ENCODE peak calls at places on chromosomes 13 and 19, in four cellular contexts. One of them, this sample, is unnamed.

GRCh38 chr19:8370176-8371010 is 6.4 kb downstream of the ANGPTL4 start:
- DNase-seq in EL: no peak
- DNase-seq in stimulated activated CD8-positive, alpha-beta memory T cell treated with anti-CD3 and anti-CD28 coated beads, Interleukin-12 subunit alpha, Interleukin-12 subunit beta, amount 100 ng/mL, for 4 hours: no peak
- DNase-seq in T-cell: no peak
- DNase-seq in this sample: no peak

GRCh38 chr19:55118401-55118991 is 1.1 kb upstream of the PPP1R12C start:
- DNase-seq in stimulated activated CD8-positive, alpha-beta memory T cell treated with anti-CD3 and anti-CD28 coated beads, Interleukin-12 subunit alpha, Interleukin-12 subunit beta, amount 100 ng/mL, for 4 hours: no peak
- DNase-seq in T-cell: no peak
- DNase-seq in EL: no peak
- DNase-seq in this sample: no peak

GRCh38 chr19:10018786-10019185 is 5.5 kb downstream of the RDH8 start:
- DNase-seq in stimulated activated CD8-positive, alpha-beta memory T cell treated with anti-CD3 and anti-CD28 coated beads, Interleukin-12 subunit alpha, Interleukin-12 subunit beta, amount 100 ng/mL, for 4 hours: no peak
- DNase-seq in T-cell: no peak
- DNase-seq in EL: no peak
- DNase-seq in this sample: no peak

GRCh38 chr19:932647-933552 is 7.1 kb downstream of the ARID3A start:
- DNase-seq in EL: peak; percentile 98
- DNase-seq in stimulated activated CD8-positive, alpha-beta memory T cell treated with anti-CD3 and anti-CD28 coated beads, Interleukin-12 subunit alpha, Interleukin-12 subunit beta, amount 100 ng/mL, for 4 hours: no peak
- DNase-seq in T-cell: no peak
- DNase-seq in this sample: peak; percentile 37

GRCh38 chr13:75384881-75385707 is 96.9 kb downstream of the TBC1D4 start:
- DNase-seq in stimulated activated CD8-positive, alpha-beta memory T cell treated with anti-CD3 and anti-CD28 coated beads, Interleukin-12 subunit alpha, Interleukin-12 subunit beta, amount 100 ng/mL, for 4 hours: no peak
- DNase-seq in EL: no peak
- DNase-seq in T-cell: no peak
- DNase-seq in this sample: no peak

GRCh38 chr19:3458229-3458555 is 22.1 kb downstream of the SMIM24 start:
- DNase-seq in EL: no peak
- DNase-seq in stimulated activated CD8-positive, alpha-beta memory T cell treated with anti-CD3 and anti-CD28 coated beads, Interleukin-12 subunit alpha, Interleukin-12 subunit beta, amount 100 ng/mL, for 4 hours: no peak
- DNase-seq in T-cell: no peak
- DNase-seq in this sample: no peak

GRCh38 chr19:6790194-6791128 is 18.0 kb downstream of the VAV1 start:
- DNase-seq in stimulated activated CD8-positive, alpha-beta memory T cell treated with anti-CD3 and anti-CD28 coated beads, Interleukin-12 subunit alpha, Interleukin-12 subunit beta, amount 100 ng/mL, for 4 hours: no peak
- DNase-seq in T-cell: no peak
- DNase-seq in EL: no peak
- DNase-seq in this sample: no peak

GRCh38 chr19:39428309-39429112 is 7.2 kb downstream of the RPS16 start:
- DNase-seq in EL: peak; percentile 90
- DNase-seq in stimulated activated CD8-positive, alpha-beta memory T cell treated with anti-CD3 and anti-CD28 coated beads, Interleukin-12 subunit alpha, Interleukin-12 subunit beta, amount 100 ng/mL, for 4 hours: no peak
- DNase-seq in T-cell: no peak
- DNase-seq in this sample: peak; percentile 79

GRCh38 chr13:38979891-38980627 is 10.6 kb downstream of the STOML3 start:
- DNase-seq in T-cell: no peak
- DNase-seq in EL: no peak
- DNase-seq in stimulated activated CD8-positive, alpha-beta memory T cell treated with anti-CD3 and anti-CD28 coated beads, Interleukin-12 subunit alpha, Interleukin-12 subunit beta, amount 100 ng/mL, for 4 hours: no peak
- DNase-seq in this sample: no peak

GRCh38 chr19:54256250-54257115 is 590 bp downstream of the LILRB5 start:
- DNase-seq in EL: no peak
- DNase-seq in T-cell: no peak
- DNase-seq in stimulated activated CD8-positive, alpha-beta memory T cell treated with anti-CD3 and anti-CD28 coated beads, Interleukin-12 subunit alpha, Interleukin-12 subunit beta, amount 100 ng/mL, for 4 hours: no peak
- DNase-seq in this sample: no peak

GRCh38 chr19:57903298-57904174 is 12.9 kb downstream of the ZNF417 start:
- DNase-seq in T-cell: no peak
- DNase-seq in stimulated activated CD8-positive, alpha-beta memory T cell treated with anti-CD3 and anti-CD28 coated beads, Interleukin-12 subunit alpha, Interleukin-12 subunit beta, amount 100 ng/mL, for 4 hours: no peak
- DNase-seq in EL: peak; percentile 32
- DNase-seq in this sample: no peak

GRCh38 chr13:78875792-78876580 is 217.0 kb upstream of the OBI1 start:
- DNase-seq in stimulated activated CD8-positive, alpha-beta memory T cell treated with anti-CD3 and anti-CD28 coated beads, Interleukin-12 subunit alpha, Interleukin-12 subunit beta, amount 100 ng/mL, for 4 hours: no peak
- DNase-seq in T-cell: no peak
- DNase-seq in EL: no peak
- DNase-seq in this sample: no peak

GRCh38 chr13:110421696-110422395 is 114.8 kb downstream of the COL4A2 start:
- DNase-seq in EL: peak; percentile 78
- DNase-seq in T-cell: no peak
- DNase-seq in stimulated activated CD8-positive, alpha-beta memory T cell treated with anti-CD3 and anti-CD28 coated beads, Interleukin-12 subunit alpha, Interleukin-12 subunit beta, amount 100 ng/mL, for 4 hours: no peak
- DNase-seq in this sample: peak; percentile 100

GRCh38 chr13:28059214-28059613 is 41.2 kb downstream of the FLT3 start:
- DNase-seq in T-cell: no peak
- DNase-seq in stimulated activated CD8-positive, alpha-beta memory T cell treated with anti-CD3 and anti-CD28 coated beads, Interleukin-12 subunit alpha, Interleukin-12 subunit beta, amount 100 ng/mL, for 4 hours: no peak
- DNase-seq in EL: peak; percentile 34
- DNase-seq in this sample: no peak

GRCh38 chr19:35518313-35518712 is 4.9 kb upstream of the DMKN start:
- DNase-seq in T-cell: no peak
- DNase-seq in stimulated activated CD8-positive, alpha-beta memory T cell treated with anti-CD3 and anti-CD28 coated beads, Interleukin-12 subunit alpha, Interleukin-12 subunit beta, amount 100 ng/mL, for 4 hours: no peak
- DNase-seq in EL: peak; percentile 96
- DNase-seq in this sample: peak; percentile 73

GRCh38 chr13:112012705-112013085 is 54.3 kb upstream of the SOX1 start:
- DNase-seq in stimulated activated CD8-positive, alpha-beta memory T cell treated with anti-CD3 and anti-CD28 coated beads, Interleukin-12 subunit alpha, Interleukin-12 subunit beta, amount 100 ng/mL, for 4 hours: no peak
- DNase-seq in EL: no peak
- DNase-seq in T-cell: no peak
- DNase-seq in this sample: no peak

GRCh38 chr19:44657211-44657921 is 13.7 kb downstream of the PVR start:
- DNase-seq in T-cell: peak; percentile 53
- DNase-seq in stimulated activated CD8-positive, alpha-beta memory T cell treated with anti-CD3 and anti-CD28 coated beads, Interleukin-12 subunit alpha, Interleukin-12 subunit beta, amount 100 ng/mL, for 4 hours: peak; percentile 43
- DNase-seq in EL: peak; percentile 69
- DNase-seq in this sample: peak; percentile 63

GRCh38 chr19:33947565-33947964 is 150.9 kb downstream of the KCTD15 start:
- DNase-seq in stimulated activated CD8-positive, alpha-beta memory T cell treated with anti-CD3 and anti-CD28 coated beads, Interleukin-12 subunit alpha, Interleukin-12 subunit beta, amount 100 ng/mL, for 4 hours: no peak
- DNase-seq in EL: peak; percentile 4
- DNase-seq in T-cell: no peak
- DNase-seq in this sample: no peak

GRCh38 chr13:61255035-61255796 is 160.4 kb downstream of the PCDH20 start:
- DNase-seq in stimulated activated CD8-positive, alpha-beta memory T cell treated with anti-CD3 and anti-CD28 coated beads, Interleukin-12 subunit alpha, Interleukin-12 subunit beta, amount 100 ng/mL, for 4 hours: no peak
- DNase-seq in EL: no peak
- DNase-seq in T-cell: no peak
- DNase-seq in this sample: no peak

GRCh38 chr19:4803736-4804695 is 12.5 kb downstream of the FEM1A start:
- DNase-seq in stimulated activated CD8-positive, alpha-beta memory T cell treated with anti-CD3 and anti-CD28 coated beads, Interleukin-12 subunit alpha, Interleukin-12 subunit beta, amount 100 ng/mL, for 4 hours: peak; percentile 30
- DNase-seq in T-cell: peak; percentile 52
- DNase-seq in EL: peak; percentile 56
- DNase-seq in this sample: peak; percentile 61

GRCh38 chr13:38223093-38223492 is 126.6 kb upstream of the UFM1 start:
- DNase-seq in stimulated activated CD8-positive, alpha-beta memory T cell treated with anti-CD3 and anti-CD28 coated beads, Interleukin-12 subunit alpha, Interleukin-12 subunit beta, amount 100 ng/mL, for 4 hours: no peak
- DNase-seq in T-cell: no peak
- DNase-seq in EL: peak; percentile 47
- DNase-seq in this sample: no peak

GRCh38 chr13:58134012-58134411 is 502.5 kb downstream of the PCDH17 start:
- DNase-seq in stimulated activated CD8-positive, alpha-beta memory T cell treated with anti-CD3 and anti-CD28 coated beads, Interleukin-12 subunit alpha, Interleukin-12 subunit beta, amount 100 ng/mL, for 4 hours: no peak
- DNase-seq in T-cell: no peak
- DNase-seq in EL: no peak
- DNase-seq in this sample: no peak

GRCh38 chr19:35077411-35078223 is 36.1 kb downstream of the HPN start:
- DNase-seq in EL: no peak
- DNase-seq in T-cell: no peak
- DNase-seq in stimulated activated CD8-positive, alpha-beta memory T cell treated with anti-CD3 and anti-CD28 coated beads, Interleukin-12 subunit alpha, Interleukin-12 subunit beta, amount 100 ng/mL, for 4 hours: no peak
- DNase-seq in this sample: no peak

GRCh38 chr19:38714354-38714778 is 29.9 kb downstream of the CAPN12 start:
- DNase-seq in stimulated activated CD8-positive, alpha-beta memory T cell treated with anti-CD3 and anti-CD28 coated beads, Interleukin-12 subunit alpha, Interleukin-12 subunit beta, amount 100 ng/mL, for 4 hours: no peak
- DNase-seq in EL: no peak
- DNase-seq in T-cell: no peak
- DNase-seq in this sample: no peak

GRCh38 chr19:47109541-47110375 is 3.8 kb downstream of the ZC3H4 start:
- DNase-seq in T-cell: peak; percentile 38
- DNase-seq in EL: peak; percentile 55
- DNase-seq in stimulated activated CD8-positive, alpha-beta memory T cell treated with anti-CD3 and anti-CD28 coated beads, Interleukin-12 subunit alpha, Interleukin-12 subunit beta, amount 100 ng/mL, for 4 hours: no peak
- DNase-seq in this sample: peak; percentile 56

GRCh38 chr13:30510811-30511371 is 45.2 kb upstream of the HMGB1 start:
- DNase-seq in stimulated activated CD8-positive, alpha-beta memory T cell treated with anti-CD3 and anti-CD28 coated beads, Interleukin-12 subunit alpha, Interleukin-12 subunit beta, amount 100 ng/mL, for 4 hours: no peak
- DNase-seq in T-cell: no peak
- DNase-seq in EL: no peak
- DNase-seq in this sample: no peak

GRCh38 chr19:58518261-58519086 is 1.1 kb downstream of the ZBTB45 start:
- DNase-seq in stimulated activated CD8-positive, alpha-beta memory T cell treated with anti-CD3 and anti-CD28 coated beads, Interleukin-12 subunit alpha, Interleukin-12 subunit beta, amount 100 ng/mL, for 4 hours: no peak
- DNase-seq in EL: peak; percentile 8
- DNase-seq in T-cell: no peak
- DNase-seq in this sample: no peak

GRCh38 chr13:100976993-100977392 is 302.4 kb upstream of the TMTC4 start:
- DNase-seq in EL: no peak
- DNase-seq in stimulated activated CD8-positive, alpha-beta memory T cell treated with anti-CD3 and anti-CD28 coated beads, Interleukin-12 subunit alpha, Interleukin-12 subunit beta, amount 100 ng/mL, for 4 hours: no peak
- DNase-seq in T-cell: no peak
- DNase-seq in this sample: no peak

GRCh38 chr19:19120308-19121156 is 17.7 kb downstream of the TMEM161A start:
- DNase-seq in stimulated activated CD8-positive, alpha-beta memory T cell treated with anti-CD3 and anti-CD28 coated beads, Interleukin-12 subunit alpha, Interleukin-12 subunit beta, amount 100 ng/mL, for 4 hours: no peak
- DNase-seq in T-cell: no peak
- DNase-seq in EL: peak; percentile 80
- DNase-seq in this sample: no peak

GRCh38 chr13:85543144-85543543 is 256.1 kb downstream of the SLITRK6 start:
- DNase-seq in EL: peak; percentile 35
- DNase-seq in T-cell: no peak
- DNase-seq in stimulated activated CD8-positive, alpha-beta memory T cell treated with anti-CD3 and anti-CD28 coated beads, Interleukin-12 subunit alpha, Interleukin-12 subunit beta, amount 100 ng/mL, for 4 hours: no peak
- DNase-seq in this sample: no peak

GRCh38 chr19:4284176-4284958 is 5.3 kb downstream of the SHD start:
- DNase-seq in EL: no peak
- DNase-seq in stimulated activated CD8-positive, alpha-beta memory T cell treated with anti-CD3 and anti-CD28 coated beads, Interleukin-12 subunit alpha, Interleukin-12 subunit beta, amount 100 ng/mL, for 4 hours: no peak
- DNase-seq in T-cell: no peak
- DNase-seq in this sample: no peak

GRCh38 chr13:89352384-89352783 is 1681.2 kb downstream of the SLITRK5 start:
- DNase-seq in stimulated activated CD8-positive, alpha-beta memory T cell treated with anti-CD3 and anti-CD28 coated beads, Interleukin-12 subunit alpha, Interleukin-12 subunit beta, amount 100 ng/mL, for 4 hours: no peak
- DNase-seq in EL: no peak
- DNase-seq in T-cell: no peak
- DNase-seq in this sample: no peak

GRCh38 chr13:30580852-30581502 is 36.7 kb upstream of the USPL1 start:
- DNase-seq in stimulated activated CD8-positive, alpha-beta memory T cell treated with anti-CD3 and anti-CD28 coated beads, Interleukin-12 subunit alpha, Interleukin-12 subunit beta, amount 100 ng/mL, for 4 hours: no peak
- DNase-seq in EL: no peak
- DNase-seq in T-cell: no peak
- DNase-seq in this sample: no peak

GRCh38 chr19:51138549-51138979 is 3.5 kb upstream of the SIGLEC7 start:
- DNase-seq in T-cell: no peak
- DNase-seq in EL: no peak
- DNase-seq in stimulated activated CD8-positive, alpha-beta memory T cell treated with anti-CD3 and anti-CD28 coated beads, Interleukin-12 subunit alpha, Interleukin-12 subunit beta, amount 100 ng/mL, for 4 hours: no peak
- DNase-seq in this sample: no peak

GRCh38 chr19:13796301-13797057 is 1.2 kb downstream of the ZSWIM4 start:
- DNase-seq in stimulated activated CD8-positive, alpha-beta memory T cell treated with anti-CD3 and anti-CD28 coated beads, Interleukin-12 subunit alpha, Interleukin-12 subunit beta, amount 100 ng/mL, for 4 hours: no peak
- DNase-seq in T-cell: no peak
- DNase-seq in EL: peak; percentile 98
- DNase-seq in this sample: peak; percentile 93

GRCh38 chr19:32828139-32828538 is 41.4 kb downstream of the SLC7A9 start:
- DNase-seq in stimulated activated CD8-positive, alpha-beta memory T cell treated with anti-CD3 and anti-CD28 coated beads, Interleukin-12 subunit alpha, Interleukin-12 subunit beta, amount 100 ng/mL, for 4 hours: no peak
- DNase-seq in EL: no peak
- DNase-seq in T-cell: no peak
- DNase-seq in this sample: no peak